ENCODE peak calls at places on chromosomes 3 and 15, in seven cellular contexts. S, U, N, W, B, T and R are unnamed samples.

GRCh38 chr3:189941125-189941524 is 179.6 kb downstream of the P3H2 start:
- DNase-seq in S (no peak), U (no peak), N (no peak), W (no peak), B (no peak), T (no peak), R (no peak)

GRCh38 chr3:138114988-138115971 is at the start of gene DZIP1L:
- DNase-seq in S (peak), U (peak), N (peak), W (peak), B (peak), T (no peak), R (peak)

GRCh38 chr3:197564097-197564843 is 8.5 kb upstream of the BDH1 start:
- DNase-seq in S (no peak), U (no peak), N (no peak), W (peak), B (no peak), T (no peak), R (no peak)

GRCh38 chr15:78387678-78388077 is 47.5 kb downstream of the CRABP1 start:
- DNase-seq in S (no peak), U (no peak), N (no peak), W (no peak), B (no peak), T (no peak), R (no peak)

GRCh38 chr15:62450061-62450460 is 285.0 kb upstream of the C2CD4B start:
- DNase-seq in S (no peak), U (no peak), N (no peak), W (no peak), B (no peak), T (no peak), R (no peak)

GRCh38 chr3:136512391-136512790 is 239.8 kb downstream of the STAG1 start:
- DNase-seq in S (peak), U (no peak), N (no peak), W (no peak), B (no peak), T (no peak), R (no peak)

GRCh38 chr15:84795186-84795585 is 22.0 kb upstream of the ALPK3 start:
- DNase-seq in S (peak), U (no peak), N (no peak), W (no peak), B (no peak), T (no peak), R (peak)

GRCh38 chr15:78616506-78616905 is 4.3 kb downstream of the CHRNA3 start:
- DNase-seq in S (no peak), U (no peak), N (peak), W (no peak), B (peak), T (no peak), R (no peak)

GRCh38 chr15:89068325-89068784 is 19.9 kb upstream of the ABHD2 start:
- DNase-seq in S (peak), U (no peak), N (no peak), W (no peak), B (no peak), T (no peak), R (no peak)

GRCh38 chr3:130354430-130354829 is 9.0 kb downstream of the COL6A5 start:
- DNase-seq in S (no peak), U (no peak), N (no peak), W (peak), B (no peak), T (no peak), R (no peak)

GRCh38 chr3:195271116-195271858 is at the start of gene XXYLT1:
- DNase-seq in S (peak), U (peak), N (peak), W (peak), B (peak), T (peak), R (peak)

GRCh38 chr3:15941958-15942357 is 144.2 kb upstream of the ANKRD28 start:
- DNase-seq in S (peak), U (no peak), N (no peak), W (no peak), B (no peak), T (no peak), R (no peak)

GRCh38 chr3:21028412-21028811 is 722.6 kb downstream of the ZNF385D start:
- DNase-seq in S (no peak), U (no peak), N (no peak), W (no peak), B (no peak), T (no peak), R (no peak)

GRCh38 chr3:110062711-110063110 is 725.4 kb upstream of the DPPA4 start:
- DNase-seq in S (no peak), U (no peak), N (no peak), W (no peak), B (no peak), T (no peak), R (no peak)

GRCh38 chr15:25327671-25328070 is 111.2 kb downstream of the UBE3A start:
- DNase-seq in S (no peak), U (no peak), N (no peak), W (no peak), B (no peak), T (no peak), R (no peak)

GRCh38 chr3:109685084-109686079 is 348.0 kb upstream of the DPPA4 start:
- DNase-seq in S (peak), U (no peak), N (no peak), W (peak), B (no peak), T (peak), R (peak)

GRCh38 chr3:120399372-120399771 is 50.2 kb upstream of the LRRC58 start:
- DNase-seq in S (no peak), U (no peak), N (no peak), W (no peak), B (no peak), T (no peak), R (no peak)

GRCh38 chr15:52082197-52083036 is 30.2 kb downstream of the BCL2L10 start:
- DNase-seq in S (peak), U (no peak), N (no peak), W (no peak), B (no peak), T (no peak), R (peak)

GRCh38 chr15:90091156-90091931 is 10.9 kb downstream of the IDH2 start:
- DNase-seq in S (no peak), U (no peak), N (no peak), W (no peak), B (no peak), T (no peak), R (no peak)

GRCh38 chr15:38522922-38523321 is 41.7 kb downstream of the RASGRP1 start:
- DNase-seq in S (no peak), U (no peak), N (no peak), W (no peak), B (no peak), T (no peak), R (no peak)
- H4K8ac ChIP-seq in S (no peak), U (no peak), N (no peak), W (no peak), B (no peak), T (peak), R (no peak)

DNA sequence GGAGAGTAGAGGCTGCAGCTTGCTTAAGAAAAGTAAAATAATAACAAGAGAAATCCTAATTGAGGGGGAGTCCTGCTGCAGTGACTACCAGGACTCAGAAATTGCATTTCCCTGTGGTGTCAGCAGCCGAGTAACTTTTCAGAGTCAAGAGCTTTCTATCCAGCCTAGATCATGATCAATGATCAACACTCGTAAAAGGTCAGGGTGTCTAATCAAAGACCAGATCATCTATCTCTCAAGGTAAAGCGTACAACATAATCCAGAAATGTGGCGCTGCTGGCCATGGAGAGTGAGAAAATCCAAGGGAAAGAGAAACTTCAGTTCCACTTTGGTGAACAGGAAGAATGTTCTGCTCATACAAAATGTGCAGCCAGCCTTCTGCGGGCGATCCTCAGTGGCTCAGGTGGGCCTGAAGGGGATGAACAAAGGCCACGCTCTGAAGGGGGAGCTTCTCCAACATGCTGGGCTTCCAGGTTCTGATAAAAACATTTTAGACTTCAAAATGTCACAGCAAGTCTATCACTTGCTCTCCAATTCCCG is 1005.8 kb upstream of the NR2F2 start:
- DNase-seq in S (no peak), U (no peak), N (no peak), W (no peak), B (no peak), T (no peak), R (no peak)
- H3K27ac ChIP-seq in S (no peak), U (no peak), N (no peak), W (no peak), B (no peak), T (no peak), R (no peak)

GRCh38 chr3:100395674-100396073 is 5.2 kb downstream of the TOMM70 start:
- DNase-seq in S (no peak), U (no peak), N (no peak), W (no peak), B (no peak), T (no peak), R (no peak)
- H4K8ac ChIP-seq in S (no peak), U (no peak), N (no peak), W (no peak), B (no peak), T (no peak), R (no peak)

GRCh38 chr15:93358171-93359036 is 269.4 kb upstream of the RGMA start:
- DNase-seq in S (no peak), U (peak), N (no peak), W (no peak), B (no peak), T (no peak), R (no peak)

GRCh38 chr15:93362203-93362602 is 273.2 kb upstream of the RGMA start:
- DNase-seq in S (no peak), U (no peak), N (peak), W (peak), B (peak), T (no peak), R (no peak)

GRCh38 chr15:93359780-93360161 is 270.8 kb upstream of the RGMA start:
- DNase-seq in S (no peak), U (no peak), N (no peak), W (no peak), B (no peak), T (no peak), R (no peak)

GRCh38 chr15:93362821-93363220 is 273.8 kb upstream of the RGMA start:
- DNase-seq in S (no peak), U (peak), N (peak), W (peak), B (no peak), T (no peak), R (no peak)

GRCh38 chr15:93359037-93359779 is 270.2 kb upstream of the RGMA start:
- DNase-seq in S (no peak), U (no peak), N (no peak), W (no peak), B (no peak), T (no peak), R (no peak)
- H3K27ac ChIP-seq in S (no peak), U (peak), N (no peak), W (no peak), B (no peak), T (no peak), R (peak)

GRCh38 chr3:59254433-59254832 is 204.6 kb upstream of the CFAP20DC start:
- DNase-seq in S (no peak), U (no peak), N (no peak), W (no peak), B (no peak), T (no peak), R (no peak)
- H4K8ac ChIP-seq in S (no peak), U (no peak), N (no peak), W (no peak), B (no peak), T (no peak), R (no peak)

GRCh38 chr15:68776477-68777270 is 44.0 kb downstream of the ANP32A start:
- DNase-seq in S (no peak), U (no peak), N (no peak), W (no peak), B (peak), T (no peak), R (no peak)
- H3K27ac ChIP-seq in S (no peak), U (peak), N (no peak), W (no peak), B (no peak), T (no peak), R (no peak)